ENCODE peak calls at places on chromosomes 5 and 9, in six cellular contexts. F is iris pigment epithelial cell; D is naive thymus-derived CD8-positive, alpha-beta T cell; A is D341Med; K is fibroblast of pulmonary artery; X is CD4-positive, alpha-beta T cell. E is an unnamed sample.
A peak's percentile ranks its signal among the peaks of the same experiment; 100 is the strongest.

GRCh38 chr9:124869466-124869985 is 7.6 kb downstream of the ARPC5L start:
- DNase-seq in F (peak; percentile 39), D (peak; percentile 28), A (peak; percentile 61), K (no peak), X (no peak), E (no peak)

GRCh38 chr5:135426102-135427082 is 20.8 kb downstream of the DCANP1 start:
- DNase-seq in F (peak; percentile 65), D (peak; percentile 35), A (peak; percentile 67), K (peak; percentile 67), X (no peak), E (peak; percentile 53)

GRCh38 chr9:129394011-129394919 is 216.2 kb upstream of the IER5L start:
- DNase-seq in F (no peak), D (no peak), A (no peak), K (no peak), X (no peak), E (no peak)

GRCh38 chr5:127830157-127830556 is 127.0 kb downstream of the CCDC192 start:
- DNase-seq in F (no peak), D (no peak), A (no peak), K (peak; percentile 62), X (no peak), E (no peak)

GRCh38 chr5:52809884-52810283 is 22.2 kb downstream of the ITGA1 start:
- DNase-seq in F (peak; percentile 74), D (no peak), A (no peak), K (no peak), X (no peak), E (no peak)

GRCh38 chr5:180802325-180803180 is at the start of gene MGAT1:
- DNase-seq in F (peak; percentile 84), D (peak; percentile 43), A (peak; percentile 93), K (peak; percentile 91), X (peak; percentile 69), E (peak; percentile 83)

GRCh38 chr5:119187776-119188529 is 117.1 kb downstream of the DMXL1 start:
- DNase-seq in F (no peak), D (no peak), A (no peak), K (no peak), X (no peak), E (no peak)

GRCh38 chr5:171858303-171858702 is 72.7 kb downstream of the SMIM23 start:
- DNase-seq in F (no peak), D (no peak), A (no peak), K (peak; percentile 27), X (no peak), E (no peak)

GRCh38 chr9:35193762-35194161 is 32.0 kb downstream of the UNC13B start:
- DNase-seq in F (no peak), D (no peak), A (no peak), K (peak; percentile 11), X (no peak), E (no peak)